ENCODE peak calls at places on chromosomes 2 and 18, in five cellular contexts. W is glutamatergic neuron, B is thoracic aorta, R is GM20000, G is WTC11. Y is an unnamed sample.

GRCh38 chr2:165357758-165358157 is 111.7 kb upstream of the CSRNP3 start:
- DNase-seq in W (no peak), B (no peak), R (no peak), G (no peak), Y (no peak)

GRCh38 chr2:11419781-11420180 is 46.2 kb downstream of the E2F6 start:
- DNase-seq in W (no peak), B (no peak), R (no peak), G (no peak), Y (no peak)

GRCh38 chr2:229642371-229642770 is 72.0 kb downstream of the DNER start:
- DNase-seq in W (no peak), B (no peak), R (no peak), G (no peak), Y (no peak)

GRCh38 chr2:118061135-118061955 is 26.9 kb upstream of the INSIG2 start:
- DNase-seq in W (no peak), B (no peak), R (peak), G (no peak), Y (no peak)

GRCh38 chr2:188875104-188875503 is 99.1 kb upstream of the COL3A1 start:
- DNase-seq in W (no peak), B (no peak), R (no peak), G (no peak), Y (no peak)

GRCh38 chr2:206846854-206847834 is 81.7 kb downstream of the FASTKD2 start:
- DNase-seq in W (no peak), B (no peak), R (no peak), G (no peak), Y (no peak)

GRCh38 chr2:149727927-149728326 is 140.4 kb upstream of the MMADHC start:
- DNase-seq in W (no peak), B (no peak), R (no peak), G (no peak), Y (no peak)

GRCh38 chr2:211396815-211397214 is 840.4 kb downstream of the CPS1 start:
- DNase-seq in W (no peak), B (no peak), R (no peak), G (no peak), Y (no peak)

GRCh38 chr18:36805105-36805504 is 23.7 kb downstream of the TPGS2 start:
- DNase-seq in W (no peak), B (no peak), R (no peak), G (no peak), Y (no peak)

GRCh38 chr2:5195636-5196035 is 496.5 kb upstream of the SOX11 start:
- DNase-seq in W (no peak), B (no peak), R (no peak), G (no peak), Y (no peak)

GRCh38 chr18:34729264-34729663 is 19.2 kb downstream of the DTNA start:
- DNase-seq in W (no peak), B (no peak), R (peak), G (peak), Y (no peak)

GRCh38 chr2:70514612-70515055 is 39.0 kb downstream of the TGFA start:
- DNase-seq in W (peak), B (no peak), R (no peak), G (no peak), Y (no peak)

GRCh38 chr2:75481041-75481836 is 79.5 kb downstream of the EVA1A start:
- DNase-seq in W (no peak), B (no peak), R (no peak), G (no peak), Y (no peak)

GRCh38 chr2:11539317-11540147 is 5.7 kb downstream of the GREB1 start:
- DNase-seq in W (no peak), B (no peak), R (no peak), G (no peak), Y (peak)

GRCh38 chr2:134367915-134368911 is 114.3 kb downstream of the MGAT5 start:
- DNase-seq in W (no peak), B (no peak), R (no peak), G (no peak), Y (no peak)

GRCh38 chr2:54680397-54681032 is 42.9 kb upstream of the EML6 start:
- DNase-seq in W (no peak), B (no peak), R (peak), G (no peak), Y (no peak)

GRCh38 chr2:71330585-71331330 is 824 bp upstream of the ZNF638 start:
- DNase-seq in W (no peak), B (no peak), R (no peak), G (no peak), Y (no peak)

GRCh38 chr2:88296209-88296608 is 126.1 kb downstream of the THNSL2 start:
- DNase-seq in W (no peak), B (no peak), R (no peak), G (no peak), Y (no peak)

GRCh38 chr18:76620326-76620813 is 125.3 kb upstream of the ZNF516 start:
- DNase-seq in W (peak), B (no peak), R (peak), G (peak), Y (peak)

GRCh38 chr18:44548291-44549221 is 132.1 kb upstream of the SETBP1 start:
- DNase-seq in W (no peak), B (no peak), R (no peak), G (no peak), Y (no peak)

DNA sequence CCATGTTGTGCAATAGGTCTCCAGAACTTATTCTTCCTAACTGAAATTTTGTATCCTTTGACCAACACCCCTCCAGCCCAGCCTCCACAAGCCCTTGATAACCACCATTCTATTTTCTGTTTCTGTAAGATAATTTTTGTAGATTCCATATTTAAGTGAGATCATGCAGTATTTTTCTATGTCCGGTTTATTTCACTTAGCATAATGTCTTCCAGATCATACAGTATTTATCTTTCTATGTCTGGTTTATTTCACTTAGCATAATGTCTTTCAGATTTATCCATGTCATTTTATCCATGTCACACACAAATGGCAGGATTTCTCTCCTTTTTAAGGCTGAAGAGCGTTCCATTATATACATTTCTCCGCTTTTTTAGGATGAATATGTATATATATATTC is 24.4 kb upstream of the ONECUT2 start:
- DNase-seq in W (no peak), B (no peak), R (no peak), G (no peak), Y (no peak)
- TF ChIP-seq CTCF in W (no peak), B (no peak), R (no peak), G (no peak), Y (no peak)

DNA sequence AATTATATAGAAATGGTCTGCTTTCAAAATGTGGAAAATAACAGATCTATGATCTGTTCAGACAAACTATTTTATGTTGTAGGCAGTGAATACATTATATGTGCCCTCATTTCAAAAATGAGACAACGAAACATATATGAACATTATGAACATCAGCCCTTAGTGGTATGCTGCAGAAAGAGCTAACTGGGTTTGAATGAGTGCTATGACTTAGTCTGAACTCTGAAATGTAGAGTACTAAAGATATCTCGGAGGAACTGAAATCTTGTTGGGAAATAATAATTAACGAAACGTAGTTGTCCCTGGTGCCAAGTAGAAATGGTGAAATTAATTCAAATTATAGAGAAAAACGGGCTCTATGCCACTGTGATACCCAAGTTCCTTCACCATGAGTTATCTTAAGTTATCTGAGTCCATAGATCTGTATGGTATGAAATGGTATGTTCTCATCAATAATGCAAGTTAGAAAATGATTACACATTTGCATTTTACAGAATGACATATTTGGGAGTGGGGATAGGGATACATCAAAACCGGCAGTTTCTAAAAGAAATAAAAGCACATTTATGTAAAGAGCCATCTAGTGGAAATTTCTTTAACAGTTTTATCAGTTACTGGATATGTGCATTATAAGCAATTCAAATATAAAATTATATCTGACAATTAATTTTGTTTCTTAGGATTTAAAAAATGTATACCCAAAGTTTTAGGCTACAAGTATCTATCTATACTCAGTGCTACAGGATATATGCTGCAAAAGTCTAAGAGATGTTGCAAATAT is 26.7 kb downstream of the STARD6 start:
- DNase-seq in W (no peak), B (no peak), R (no peak), G (no peak), Y (no peak)
- TF ChIP-seq CTCF in W (no peak), B (no peak), R (peak), G (no peak), Y (no peak)

GRCh38 chr2:231795525-231796327 is 9.5 kb downstream of the COPS7B start:
- DNase-seq in W (no peak), B (no peak), R (no peak), G (no peak), Y (no peak)
- TF ChIP-seq CTCF in W (peak), B (no peak), R (no peak), G (no peak), Y (no peak)

GRCh38 chr2:174678395-174678794 is 80.8 kb upstream of the WIPF1 start:
- DNase-seq in W (no peak), B (no peak), R (no peak), G (no peak), Y (no peak)
- TF ChIP-seq CTCF in W (no peak), B (no peak), R (no peak), G (no peak), Y (no peak)

GRCh38 chr2:207892676-207893402 is 123.1 kb upstream of the FZD5 start:
- DNase-seq in W (no peak), B (no peak), R (no peak), G (no peak), Y (no peak)

GRCh38 chr2:207897541-207898353 is 127.6 kb downstream of the PLEKHM3 start:
- DNase-seq in W (no peak), B (no peak), R (no peak), G (no peak), Y (no peak)

GRCh38 chr2:207895236-207895860 is 125.6 kb upstream of the FZD5 start:
- DNase-seq in W (no peak), B (no peak), R (no peak), G (no peak), Y (no peak)

GRCh38 chr2:207898354-207898695 is 127.0 kb downstream of the PLEKHM3 start:
- DNase-seq in W (no peak), B (no peak), R (no peak), G (no peak), Y (no peak)

GRCh38 chr2:207896525-207897295 is 127.0 kb upstream of the FZD5 start:
- DNase-seq in W (no peak), B (no peak), R (no peak), G (peak), Y (no peak)
- TF ChIP-seq CTCF in W (peak), B (no peak), R (no peak), G (peak), Y (no peak)

GRCh38 chr18:3468066-3468705 is 18.2 kb downstream of the TGIF1 start:
- DNase-seq in W (no peak), B (no peak), R (no peak), G (no peak), Y (no peak)
- TF ChIP-seq CTCF in W (no peak), B (no peak), R (no peak), G (no peak), Y (no peak)

Y was measured in nephron progenitor cell.